ENCODE peak calls at places on chromosome 21, in seven cellular contexts. W is aorta, H is A549, X is HT1080, T is H1, K is mesenchymal stem cell, Z is endothelial cell. P is an unnamed sample.

GRCh38 chr21:37658994-37659458 is 257.2 kb downstream of the KCNJ6 start:
- DNase-seq in W (no peak), H (peak), X (peak), T (no peak), K (peak), Z (no peak), P (no peak)

GRCh38 chr21:44556879-44557278 is 1.7 kb downstream of the KRTAP10-3 start:
- DNase-seq in W (no peak), H (no peak), X (no peak), T (no peak), K (no peak), Z (no peak), P (no peak)

GRCh38 chr21:44467859-44468195 is 12.5 kb downstream of the LRRC3 start:
- DNase-seq in W (no peak), H (no peak), X (no peak), T (no peak), K (no peak), Z (no peak), P (no peak)

GRCh38 chr21:43653626-43654025 is 5.7 kb downstream of the HSF2BP start:
- DNase-seq in W (no peak), H (no peak), X (no peak), T (no peak), K (no peak), Z (no peak), P (no peak)

GRCh38 chr21:33771976-33772375 is 129.7 kb downstream of the ITSN1 start:
- DNase-seq in W (no peak), H (no peak), X (no peak), T (no peak), K (no peak), Z (no peak), P (peak)

GRCh38 chr21:35933466-35933865 is 126.9 kb downstream of the SETD4 start:
- DNase-seq in W (peak), H (peak), X (peak), T (no peak), K (peak), Z (no peak), P (peak)

GRCh38 chr21:30349572-30349971 is 1.2 kb upstream of the KRTAP23-1 start:
- DNase-seq in W (no peak), H (no peak), X (no peak), T (no peak), K (no peak), Z (no peak), P (no peak)

GRCh38 chr21:36788116-36788515 is 89.2 kb downstream of the SIM2 start:
- DNase-seq in W (no peak), H (peak), X (peak), T (no peak), K (peak), Z (no peak), P (no peak)

GRCh38 chr21:45339430-45340405 is 52.0 kb upstream of the POFUT2 start:
- DNase-seq in W (peak), H (no peak), X (no peak), T (no peak), K (no peak), Z (no peak), P (no peak)

GRCh38 chr21:23101111-23101510 is 2102.9 kb downstream of the NCAM2 start:
- DNase-seq in W (no peak), H (no peak), X (no peak), T (no peak), K (no peak), Z (no peak), P (peak)

GRCh38 chr21:45306453-45306831 is 18.7 kb upstream of the POFUT2 start:
- DNase-seq in W (no peak), H (no peak), X (no peak), T (no peak), K (no peak), Z (no peak), P (no peak)

GRCh38 chr21:34544032-34544496 is 32.1 kb upstream of the KCNE1 start:
- DNase-seq in W (peak), H (peak), X (peak), T (peak), K (peak), Z (peak), P (no peak)

GRCh38 chr21:32537569-32537881 is 47.8 kb downstream of the TCP10L start:
- DNase-seq in W (no peak), H (no peak), X (no peak), T (no peak), K (no peak), Z (no peak), P (no peak)

GRCh38 chr21:35025206-35026152 is 23.6 kb downstream of the RUNX1 start:
- DNase-seq in W (no peak), H (no peak), X (no peak), T (no peak), K (no peak), Z (no peak), P (no peak)

GRCh38 chr21:46472246-46472645 is 13.6 kb downstream of the DIP2A start:
- DNase-seq in W (no peak), H (no peak), X (no peak), T (no peak), K (peak), Z (no peak), P (peak)

GRCh38 chr21:26587621-26588260 is 14.7 kb upstream of the CYYR1 start:
- DNase-seq in W (no peak), H (peak), X (peak), T (no peak), K (peak), Z (no peak), P (no peak)

GRCh38 chr21:45142916-45143315 is 68.5 kb downstream of the ADARB1 start:
- DNase-seq in W (peak), H (no peak), X (no peak), T (no peak), K (no peak), Z (no peak), P (no peak)

GRCh38 chr21:44052071-44052829 is 40.1 kb downstream of the TRAPPC10 start:
- DNase-seq in W (peak), H (no peak), X (no peak), T (no peak), K (peak), Z (no peak), P (no peak)

GRCh38 chr21:43278359-43278758 is 109.6 kb downstream of the CRYAA start:
- DNase-seq in W (peak), H (no peak), X (no peak), T (no peak), K (no peak), Z (no peak), P (peak)

GRCh38 chr21:32748529-32748928 is 20.7 kb upstream of the SYNJ1 start:
- DNase-seq in W (no peak), H (no peak), X (no peak), T (no peak), K (no peak), Z (no peak), P (no peak)

GRCh38 chr21:18499761-18500376 is 96.3 kb upstream of the TMPRSS15 start:
- DNase-seq in W (no peak), H (peak), X (no peak), T (no peak), K (peak), Z (peak), P (peak)

GRCh38 chr21:35926003-35926541 is 134.3 kb downstream of the SETD4 start:
- DNase-seq in W (no peak), H (no peak), X (no peak), T (no peak), K (no peak), Z (no peak), P (no peak)

GRCh38 chr21:36547464-36547863 is 67.5 kb upstream of the CLDN14 start:
- DNase-seq in W (no peak), H (no peak), X (no peak), T (no peak), K (no peak), Z (no peak), P (no peak)

GRCh38 chr21:25568230-25568629 is 39.1 kb downstream of the MRPL39 start:
- DNase-seq in W (peak), H (no peak), X (peak), T (no peak), K (peak), Z (peak), P (no peak)

GRCh38 chr21:46046471-46046870 is 51.4 kb upstream of the COL6A2 start:
- DNase-seq in W (no peak), H (no peak), X (no peak), T (no peak), K (no peak), Z (no peak), P (no peak)

GRCh38 chr21:33205476-33205875 is 24.3 kb upstream of the IFNAR2 start:
- DNase-seq in W (no peak), H (peak), X (no peak), T (no peak), K (no peak), Z (no peak), P (no peak)

GRCh38 chr21:33976082-33976979 is 60.7 kb upstream of the ATP5PO start:
- DNase-seq in W (peak), H (peak), X (peak), T (no peak), K (peak), Z (no peak), P (peak)

GRCh38 chr21:34580181-34580700 is 34.7 kb downstream of the RCAN1 start:
- DNase-seq in W (peak), H (no peak), X (no peak), T (no peak), K (no peak), Z (no peak), P (no peak)

GRCh38 chr21:36171741-36172331 is 15.2 kb downstream of the DOP1B start:
- DNase-seq in W (peak), H (no peak), X (no peak), T (no peak), K (no peak), Z (no peak), P (no peak)

GRCh38 chr21:26099610-26100219 is 70.9 kb downstream of the APP start:
- DNase-seq in W (no peak), H (no peak), X (no peak), T (no peak), K (no peak), Z (no peak), P (no peak)

GRCh38 chr21:40990366-40990765 is 143.4 kb upstream of the DSCAM start:
- DNase-seq in W (no peak), H (no peak), X (no peak), T (no peak), K (no peak), Z (no peak), P (no peak)

GRCh38 chr21:31442339-31442738 is 98.3 kb upstream of the TIAM1 start:
- DNase-seq in W (no peak), H (no peak), X (no peak), T (no peak), K (no peak), Z (no peak), P (no peak)